ENCODE peak calls at places on chromosomes 6 and 20, in five cellular contexts. One of them, this sample, is unnamed.

GRCh38 chr6:5992551-5993225 is 14.0 kb downstream of the NRN1 start:
- DNase-seq in cardiac fibroblast: no peak
- DNase-seq in AG20443: no peak
- DNase-seq in memory B cell: no peak
- DNase-seq in putamen: no peak
- DNase-seq in this sample: no peak

GRCh38 chr6:20811112-20811746 is 277.0 kb downstream of the CDKAL1 start:
- DNase-seq in cardiac fibroblast: peak; percentile 100
- DNase-seq in AG20443: peak; percentile 82
- DNase-seq in memory B cell: no peak
- DNase-seq in putamen: no peak
- DNase-seq in this sample: no peak

GRCh38 chr6:6878921-6879585 is 228.7 kb upstream of the RREB1 start:
- DNase-seq in cardiac fibroblast: peak; percentile 9
- DNase-seq in AG20443: no peak
- DNase-seq in memory B cell: no peak
- DNase-seq in putamen: no peak
- DNase-seq in this sample: no peak

GRCh38 chr6:11258260-11259237 is 26.1 kb upstream of the NEDD9 start:
- DNase-seq in cardiac fibroblast: no peak
- DNase-seq in AG20443: no peak
- DNase-seq in memory B cell: no peak
- DNase-seq in putamen: no peak
- DNase-seq in this sample: no peak

GRCh38 chr6:129793447-129793846 is 67.7 kb downstream of the TMEM244 start:
- DNase-seq in cardiac fibroblast: no peak
- DNase-seq in AG20443: no peak
- DNase-seq in memory B cell: no peak
- DNase-seq in putamen: no peak
- DNase-seq in this sample: no peak

GRCh38 chr6:129340983-129341382 is 369.0 kb downstream of the ARHGAP18 start:
- DNase-seq in cardiac fibroblast: peak; percentile 96
- DNase-seq in AG20443: peak; percentile 70
- DNase-seq in memory B cell: no peak
- DNase-seq in putamen: no peak
- DNase-seq in this sample: no peak

GRCh38 chr20:10447028-10447427 is 11.9 kb downstream of the SLX4IP start:
- DNase-seq in cardiac fibroblast: peak; percentile 61
- DNase-seq in AG20443: peak; percentile 70
- DNase-seq in memory B cell: no peak
- DNase-seq in putamen: no peak
- DNase-seq in this sample: peak; percentile 17

GRCh38 chr20:31849306-31849930 is 4.0 kb upstream of the FOXS1 start:
- DNase-seq in cardiac fibroblast: no peak
- DNase-seq in AG20443: no peak
- DNase-seq in memory B cell: no peak
- DNase-seq in putamen: no peak
- DNase-seq in this sample: peak; percentile 7

GRCh38 chr6:108452725-108453195 is 108.0 kb upstream of the FOXO3 start:
- DNase-seq in cardiac fibroblast: peak; percentile 91
- DNase-seq in AG20443: peak; percentile 14
- DNase-seq in memory B cell: no peak
- DNase-seq in putamen: no peak
- DNase-seq in this sample: no peak

GRCh38 chr20:38338849-38339520 is 7.3 kb upstream of the LBP start:
- DNase-seq in cardiac fibroblast: peak; percentile 44
- DNase-seq in AG20443: no peak
- DNase-seq in memory B cell: no peak
- DNase-seq in putamen: no peak
- DNase-seq in this sample: no peak

GRCh38 chr20:38196592-38196991 is 31.5 kb upstream of the TGM2 start:
- DNase-seq in cardiac fibroblast: peak; percentile 95
- DNase-seq in AG20443: peak; percentile 66
- DNase-seq in memory B cell: no peak
- DNase-seq in putamen: no peak
- DNase-seq in this sample: no peak

GRCh38 chr6:3292431-3293197 is 33.9 kb downstream of the PSMG4 start:
- DNase-seq in cardiac fibroblast: no peak
- DNase-seq in AG20443: no peak
- DNase-seq in memory B cell: no peak
- DNase-seq in putamen: no peak
- DNase-seq in this sample: no peak

GRCh38 chr6:42450314-42451145 is 1.2 kb downstream of the TRERF1 start:
- DNase-seq in cardiac fibroblast: peak; percentile 33
- DNase-seq in AG20443: peak; percentile 45
- DNase-seq in memory B cell: no peak
- DNase-seq in putamen: no peak
- DNase-seq in this sample: peak; percentile 28

GRCh38 chr6:88133718-88134117 is 32.4 kb downstream of the CNR1 start:
- DNase-seq in cardiac fibroblast: no peak
- DNase-seq in AG20443: no peak
- DNase-seq in memory B cell: no peak
- DNase-seq in putamen: no peak
- DNase-seq in this sample: no peak

GRCh38 chr6:154933181-154933827 is 61.8 kb upstream of the TIAM2 start:
- DNase-seq in cardiac fibroblast: no peak
- DNase-seq in AG20443: no peak
- DNase-seq in memory B cell: no peak
- DNase-seq in putamen: no peak
- DNase-seq in this sample: no peak

GRCh38 chr6:143545976-143546547 is 34.5 kb upstream of the FUCA2 start:
- DNase-seq in cardiac fibroblast: no peak
- DNase-seq in AG20443: peak; percentile 17
- DNase-seq in memory B cell: no peak
- DNase-seq in putamen: no peak
- DNase-seq in this sample: no peak

GRCh38 chr20:40452758-40453157 is 236.3 kb downstream of the MAFB start:
- DNase-seq in cardiac fibroblast: no peak
- DNase-seq in AG20443: no peak
- DNase-seq in memory B cell: no peak
- DNase-seq in putamen: no peak
- DNase-seq in this sample: no peak

GRCh38 chr20:15039088-15039762 is 701.8 kb upstream of the FLRT3 start:
- DNase-seq in cardiac fibroblast: no peak
- DNase-seq in AG20443: no peak
- DNase-seq in memory B cell: no peak
- DNase-seq in putamen: no peak
- DNase-seq in this sample: no peak

GRCh38 chr6:131781717-131782116 is 26.1 kb upstream of the ENPP1 start:
- DNase-seq in cardiac fibroblast: no peak
- DNase-seq in AG20443: no peak
- DNase-seq in memory B cell: no peak
- DNase-seq in putamen: no peak
- DNase-seq in this sample: no peak

GRCh38 chr20:54340667-54341081 is 132.8 kb downstream of the PFDN4 start:
- DNase-seq in cardiac fibroblast: peak; percentile 79
- DNase-seq in AG20443: peak; percentile 44
- DNase-seq in memory B cell: no peak
- DNase-seq in putamen: no peak
- DNase-seq in this sample: no peak

GRCh38 chr6:81241717-81242116 is 510.8 kb downstream of the TENT5A start:
- DNase-seq in cardiac fibroblast: peak; percentile 77
- DNase-seq in AG20443: peak; percentile 34
- DNase-seq in memory B cell: no peak
- DNase-seq in putamen: no peak
- DNase-seq in this sample: peak; percentile 24

This sample was measured in NCI-H748 treated with DMSO at 0.1 percent for 48 hours.